ENCODE peak calls at places on chromosomes 7 and 10, in six cellular contexts. H is stimulated activated effector memory CD8-positive, alpha-beta T cell treated with anti-CD3 and anti-CD28 coated beads, Interleukin-12 subunit alpha, Interleukin-12 subunit beta, amount 100 ng/mL, for 72 hours; F is iris pigment epithelial cell; X is HEK293T; Z is stimulated activated CD4-positive, alpha-beta T cell treated with anti-CD3 and anti-CD28 coated beads, Interleukin-2, amount 100 ng/mL, for 48 hours; D is GM23248. K is an unnamed sample.

GRCh38 chr10:27541728-27542285 is 37.7 kb downstream of the RAB18 start:
- DNase-seq in Z (no peak), X (no peak), D (no peak), H (no peak), F (no peak), K (no peak)

GRCh38 chr10:79292789-79293746 is 54.2 kb upstream of the PPIF start:
- DNase-seq in H (no peak), X (peak; percentile 75), Z (peak; percentile 34), D (peak; percentile 40), F (no peak), K (peak; percentile 66)

GRCh38 chr7:124246262-124246863 is 213.5 kb upstream of the TMEM229A start:
- DNase-seq in H (no peak), X (no peak), D (no peak), F (peak; percentile 21), Z (no peak), K (no peak)

GRCh38 chr7:26723140-26723539 is 141.2 kb downstream of the SKAP2 start:
- DNase-seq in F (no peak), Z (no peak), H (no peak), X (no peak), D (no peak), K (no peak)

GRCh38 chr7:98617051-98617959 is at the start of gene NPTX2:
- DNase-seq in H (no peak), Z (peak; percentile 17), F (peak; percentile 4), D (peak; percentile 42), X (peak; percentile 86), K (no peak)

GRCh38 chr10:104680467-104681401 is 39.6 kb downstream of the SORCS3 start:
- DNase-seq in Z (no peak), F (peak; percentile 4), X (no peak), D (peak; percentile 19), H (no peak), K (no peak)

GRCh38 chr10:90817173-90817889 is 40.5 kb downstream of the HTR7 start:
- DNase-seq in Z (no peak), F (no peak), D (no peak), X (no peak), H (no peak), K (no peak)

GRCh38 chr7:513521-514166 is 6.0 kb downstream of the PDGFA start:
- DNase-seq in X (no peak), H (peak; percentile 79), Z (no peak), F (peak; percentile 46), D (peak; percentile 38), K (no peak)

GRCh38 chr10:24449334-24449740 is 240.4 kb downstream of the KIAA1217 start:
- DNase-seq in Z (no peak), X (no peak), F (peak; percentile 70), D (peak; percentile 58), H (no peak), K (no peak)

GRCh38 chr7:130338233-130338632 is 6.4 kb upstream of the CPA5 start:
- DNase-seq in D (no peak), F (no peak), H (no peak), Z (no peak), X (no peak), K (no peak)

GRCh38 chr7:93949468-93949867 is 27.9 kb downstream of the GNG11 start:
- DNase-seq in Z (no peak), X (no peak), D (peak; percentile 94), H (no peak), F (peak; percentile 92), K (no peak)

GRCh38 chr7:13050703-13051102 is 363.3 kb downstream of the ARL4A start:
- DNase-seq in D (peak; percentile 85), Z (no peak), X (no peak), F (peak; percentile 95), H (no peak), K (no peak)

GRCh38 chr10:110516815-110517492 is 19.2 kb downstream of the DUSP5 start:
- DNase-seq in H (no peak), F (no peak), Z (no peak), D (no peak), X (no peak), K (no peak)

GRCh38 chr10:15046626-15047025 is 2.9 kb downstream of the OLAH start:
- DNase-seq in D (peak; percentile 26), H (no peak), F (peak; percentile 86), X (no peak), Z (no peak), K (no peak)

GRCh38 chr7:77455334-77455733 is 39.2 kb upstream of the GSAP start:
- DNase-seq in H (no peak), Z (no peak), F (peak; percentile 93), X (no peak), D (peak; percentile 97), K (no peak)

GRCh38 chr7:142745091-142745635 is 4.1 kb upstream of the PRSS1 start:
- DNase-seq in X (no peak), H (no peak), F (peak; percentile 40), Z (no peak), D (peak; percentile 28), K (no peak)

GRCh38 chr10:5233324-5233723 is 36.7 kb downstream of the AKR1C4 start:
- DNase-seq in Z (no peak), D (no peak), H (no peak), F (no peak), X (no peak), K (no peak)

K was measured in GM12891.